ENCODE peak calls at places on chromosomes 12 and 14, in nine cellular contexts. K, M, S, P, J, E, C, W and Q are unnamed samples.

GRCh38 chr12:47797432-47797831 is 22.3 kb downstream of the HDAC7 start:
- DNase-seq in K (no peak), J (no peak), S (no peak), E (no peak), M (no peak), C (no peak), W (no peak), P (no peak), Q (no peak)

GRCh38 chr14:36941783-36942521 is 230.5 kb downstream of the SLC25A21 start:
- DNase-seq in P (peak), E (peak), S (peak), M (no peak), C (peak), J (peak), K (peak), W (peak), Q (peak)

GRCh38 chr12:123139926-123140674 is 10.8 kb downstream of the PITPNM2 start:
- DNase-seq in K (peak), C (peak), J (no peak), W (no peak), M (no peak), E (peak), P (peak), S (peak), Q (no peak)

GRCh38 chr14:91793704-91794103 is 61.8 kb upstream of the CATSPERB start:
- DNase-seq in W (no peak), C (no peak), S (no peak), J (no peak), E (no peak), K (no peak), P (no peak), M (no peak), Q (no peak)

GRCh38 chr12:115155665-115156645 is 472.0 kb upstream of the TBX3 start:
- DNase-seq in S (peak), W (no peak), K (peak), P (peak), M (peak), E (no peak), J (no peak), C (peak), Q (no peak)

GRCh38 chr14:65131176-65131765 is 29.0 kb upstream of the MAX start:
- DNase-seq in P (peak), W (no peak), E (peak), J (no peak), C (peak), S (peak), K (no peak), M (peak), Q (no peak)

GRCh38 chr12:115528466-115528865 is 749.0 kb downstream of the MED13L start:
- DNase-seq in S (no peak), C (no peak), W (no peak), M (no peak), E (no peak), K (no peak), P (no peak), J (no peak), Q (no peak)

GRCh38 chr12:69922999-69923398 is 98.0 kb downstream of the MYRFL start:
- DNase-seq in P (no peak), E (no peak), C (no peak), W (no peak), S (no peak), M (no peak), K (no peak), J (no peak), Q (no peak)

GRCh38 chr14:36942522-36943245 is 229.7 kb downstream of the SLC25A21 start:
- DNase-seq in E (no peak), P (peak), M (no peak), W (no peak), C (peak), S (peak), J (no peak), K (no peak), Q (no peak)

GRCh38 chr12:92927055-92927435 is 2.0 kb downstream of the EEA1 start:
- DNase-seq in P (peak), C (peak), K (peak), J (no peak), M (no peak), W (peak), S (peak), E (no peak), Q (no peak)

GRCh38 chr14:103770902-103771301 is 55.3 kb downstream of the ZFYVE21 start:
- DNase-seq in J (no peak), C (no peak), K (no peak), P (no peak), W (no peak), M (no peak), S (no peak), E (no peak), Q (no peak)

GRCh38 chr14:104148433-104149277 is 10.3 kb downstream of the KIF26A start:
- DNase-seq in W (no peak), P (no peak), C (no peak), S (no peak), M (no peak), J (no peak), E (no peak), K (no peak), Q (no peak)

GRCh38 chr14:57136669-57137068 is 132.0 kb downstream of the EXOC5 start:
- DNase-seq in S (no peak), J (no peak), M (no peak), P (no peak), W (no peak), E (no peak), K (peak), C (no peak), Q (no peak)

GRCh38 chr12:32089156-32089950 is 17.3 kb upstream of the BICD1 start:
- DNase-seq in C (no peak), K (no peak), M (no peak), J (no peak), S (peak), E (no peak), P (peak), W (no peak), Q (no peak)

GRCh38 chr14:54451961-54452360 is 10.8 kb upstream of the CNIH1 start:
- DNase-seq in W (no peak), C (no peak), E (no peak), S (no peak), J (no peak), P (no peak), K (no peak), M (no peak), Q (no peak)

GRCh38 chr12:110289021-110289710 is 8.1 kb downstream of the ATP2A2 start:
- DNase-seq in E (no peak), M (no peak), J (no peak), P (no peak), K (no peak), C (peak), S (no peak), W (no peak), Q (no peak)

GRCh38 chr12:119412811-119413794 is 78.6 kb downstream of the CCDC60 start:
- DNase-seq in J (no peak), W (peak), E (peak), S (peak), C (peak), M (peak), P (peak), K (peak), Q (peak)

GRCh38 chr12:53867216-53868012 is 71.2 kb upstream of the HOXC13 start:
- DNase-seq in J (no peak), P (peak), K (no peak), C (peak), S (peak), E (peak), M (no peak), W (no peak), Q (no peak)

GRCh38 chr12:3962661-3963483 is 89.7 kb upstream of the PARP11 start:
- DNase-seq in K (no peak), M (no peak), J (peak), C (no peak), P (no peak), E (no peak), W (peak), S (peak), Q (no peak)

GRCh38 chr12:47188576-47189441 is 109.0 kb upstream of the AMIGO2 start:
- DNase-seq in C (peak), K (peak), E (no peak), P (peak), S (peak), W (peak), J (no peak), M (peak), Q (no peak)

GRCh38 chr14:93015505-93015904 is 92.6 kb downstream of the CHGA start:
- DNase-seq in E (no peak), M (no peak), W (no peak), J (no peak), K (no peak), C (no peak), P (no peak), S (no peak), Q (no peak)

GRCh38 chr14:58297762-58298476 is 436 bp upstream of the ARID4A start:
- DNase-seq in J (peak), K (peak), C (peak), W (peak), P (peak), S (peak), E (peak), M (peak), Q (peak)
- TF ChIP-seq CTCF in J (no peak), K (no peak), C (no peak), W (no peak), P (peak), S (no peak), E (no peak), M (peak), Q (no peak)

GRCh38 chr14:100708349-100709217 is 18.1 kb upstream of the DLK1 start:
- DNase-seq in P (no peak), S (peak), E (peak), W (no peak), J (no peak), M (no peak), C (peak), K (peak), Q (no peak)
- TF ChIP-seq CTCF in P (peak), S (peak), E (peak), W (no peak), J (no peak), M (no peak), C (no peak), K (no peak), Q (no peak)

DNA sequence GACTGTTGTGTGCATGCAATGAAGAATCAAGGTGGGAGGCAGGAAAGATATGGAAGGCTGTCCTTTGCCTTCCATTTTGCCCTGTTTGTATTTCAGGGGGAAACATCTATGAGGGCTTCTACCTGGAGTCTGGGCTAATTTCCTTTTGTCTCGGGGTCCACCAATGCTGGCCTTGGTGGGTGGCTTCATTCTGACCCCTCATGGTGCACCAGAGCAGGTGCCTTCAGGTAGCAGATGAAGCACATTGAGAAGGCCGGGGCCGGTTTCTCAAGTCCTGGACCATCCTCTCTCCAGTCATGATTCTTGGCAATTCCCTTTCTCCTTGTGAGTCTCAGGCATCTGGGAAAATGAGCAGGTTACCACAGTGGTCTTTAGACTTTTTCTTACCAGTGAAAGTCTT is 47.2 kb downstream of the RPH3A start:
- DNase-seq in S (peak), M (no peak), K (no peak), E (no peak), P (no peak), W (no peak), J (no peak), C (no peak), Q (no peak)
- TF ChIP-seq CTCF in S (no peak), M (no peak), K (no peak), E (no peak), P (no peak), W (no peak), J (no peak), C (no peak), Q (no peak)

DNA sequence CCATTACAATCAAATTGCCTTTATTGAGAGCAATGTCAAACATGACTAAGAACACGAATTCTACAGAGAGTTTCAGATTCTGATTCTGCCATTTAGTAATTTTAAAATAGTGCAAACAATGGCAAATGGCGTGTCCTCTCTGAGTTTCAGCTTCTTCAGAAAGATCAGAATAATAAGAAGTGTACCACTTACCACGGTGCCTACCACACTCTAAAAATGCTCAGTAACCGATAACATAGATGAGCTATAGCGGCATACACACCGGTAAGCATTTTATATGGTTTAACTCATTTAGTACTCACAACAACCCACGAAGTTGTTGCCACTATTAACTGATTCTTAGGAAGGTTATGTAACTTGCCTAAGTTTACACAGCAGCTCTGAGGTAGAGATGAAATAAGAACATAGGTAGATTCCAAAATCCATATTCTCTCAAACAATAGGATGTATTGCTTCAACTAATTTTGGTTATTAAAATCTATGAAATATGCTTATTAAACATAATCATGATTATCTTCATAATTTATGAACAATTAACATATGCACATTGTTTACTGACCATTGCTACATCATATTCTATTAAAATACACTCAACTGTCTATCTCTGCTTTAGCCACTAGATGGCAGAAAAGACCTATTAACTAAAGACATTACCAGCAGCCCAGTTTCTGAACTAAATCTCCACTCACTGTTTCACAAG is 38.3 kb downstream of the SLC6A15 start:
- DNase-seq in C (peak), S (peak), J (no peak), W (no peak), E (no peak), P (peak), K (peak), M (no peak), Q (no peak)
- TF ChIP-seq CTCF in C (peak), S (peak), J (peak), W (peak), E (peak), P (peak), K (peak), M (peak), Q (no peak)

GRCh38 chr14:68977741-68978549 is 1.2 kb downstream of the ACTN1 start:
- DNase-seq in E (peak), P (peak), J (peak), M (no peak), S (peak), C (peak), K (peak), W (peak), Q (peak)
- TF ChIP-seq CTCF in E (no peak), P (no peak), J (no peak), M (peak), S (no peak), C (no peak), K (peak), W (no peak), Q (no peak)